ENCODE peak calls at places on chromosome 12, in seven cellular contexts. One of them, this sample, is unnamed.

GRCh38 chr12:51774936-51775335 is 73.6 kb downstream of the FIGNL2 start:
- DNase-seq in heart left ventricle: no peak
- DNase-seq in A549: no peak
- DNase-seq in NB4: no peak
- DNase-seq in spleen: no peak
- DNase-seq in breast epithelium: no peak
- DNase-seq in HCT116: no peak
- DNase-seq in this sample: no peak

GRCh38 chr12:51217133-51217967 is 512 bp downstream of the POU6F1 start:
- DNase-seq in heart left ventricle: peak; percentile 58
- DNase-seq in A549: peak; percentile 79
- DNase-seq in NB4: peak; percentile 55
- DNase-seq in spleen: peak; percentile 90
- DNase-seq in breast epithelium: peak; percentile 61
- DNase-seq in HCT116: no peak
- DNase-seq in this sample: peak; percentile 50

GRCh38 chr12:75883241-75883640 is 148.3 kb downstream of the PHLDA1 start:
- DNase-seq in heart left ventricle: no peak
- DNase-seq in A549: no peak
- DNase-seq in NB4: no peak
- DNase-seq in spleen: no peak
- DNase-seq in breast epithelium: no peak
- DNase-seq in HCT116: no peak
- DNase-seq in this sample: no peak

GRCh38 chr12:32124637-32125036 is 18.0 kb downstream of the BICD1 start:
- DNase-seq in heart left ventricle: no peak
- DNase-seq in A549: no peak
- DNase-seq in NB4: no peak
- DNase-seq in spleen: no peak
- DNase-seq in breast epithelium: no peak
- DNase-seq in HCT116: no peak
- DNase-seq in this sample: no peak

GRCh38 chr12:51323966-51324895 is at the start of gene BIN2:
- DNase-seq in heart left ventricle: peak; percentile 58
- DNase-seq in A549: no peak
- DNase-seq in NB4: peak; percentile 98
- DNase-seq in spleen: peak; percentile 98
- DNase-seq in breast epithelium: no peak
- DNase-seq in HCT116: no peak
- DNase-seq in this sample: no peak

GRCh38 chr12:87812711-87813110 is 216.5 kb downstream of the C12orf50 start:
- DNase-seq in heart left ventricle: no peak
- DNase-seq in A549: no peak
- DNase-seq in NB4: no peak
- DNase-seq in spleen: no peak
- DNase-seq in breast epithelium: no peak
- DNase-seq in HCT116: no peak
- DNase-seq in this sample: no peak

GRCh38 chr12:64352181-64352580 is 38.4 kb downstream of the C12orf56 start:
- DNase-seq in heart left ventricle: no peak
- DNase-seq in A549: no peak
- DNase-seq in NB4: peak; percentile 31
- DNase-seq in spleen: no peak
- DNase-seq in breast epithelium: no peak
- DNase-seq in HCT116: no peak
- DNase-seq in this sample: no peak

GRCh38 chr12:53993397-53994267 is 6.3 kb upstream of the HOXC9 start:
- DNase-seq in heart left ventricle: no peak
- DNase-seq in A549: no peak
- DNase-seq in NB4: no peak
- DNase-seq in spleen: no peak
- DNase-seq in breast epithelium: no peak
- DNase-seq in HCT116: no peak
- DNase-seq in this sample: no peak

GRCh38 chr12:6452908-6453630 is 1.2 kb downstream of the TAPBPL start:
- DNase-seq in heart left ventricle: peak; percentile 68
- DNase-seq in A549: no peak
- DNase-seq in NB4: no peak
- DNase-seq in spleen: peak; percentile 85
- DNase-seq in breast epithelium: no peak
- DNase-seq in HCT116: no peak
- DNase-seq in this sample: no peak

GRCh38 chr12:6450869-6451347 is 934 bp upstream of the TAPBPL start:
- DNase-seq in heart left ventricle: no peak
- DNase-seq in A549: no peak
- DNase-seq in NB4: no peak
- DNase-seq in spleen: peak; percentile 83
- DNase-seq in breast epithelium: no peak
- DNase-seq in HCT116: no peak
- DNase-seq in this sample: no peak

GRCh38 chr12:6452245-6452731 is 446 bp downstream of the TAPBPL start:
- DNase-seq in heart left ventricle: peak; percentile 51
- DNase-seq in A549: no peak
- DNase-seq in NB4: no peak
- DNase-seq in spleen: no peak
- DNase-seq in breast epithelium: no peak
- DNase-seq in HCT116: no peak
- DNase-seq in this sample: peak; percentile 38

GRCh38 chr12:6450091-6450868 is 1.6 kb upstream of the TAPBPL start:
- DNase-seq in heart left ventricle: no peak
- DNase-seq in A549: no peak
- DNase-seq in NB4: no peak
- DNase-seq in spleen: no peak
- DNase-seq in breast epithelium: no peak
- DNase-seq in HCT116: no peak
- DNase-seq in this sample: no peak

GRCh38 chr12:6451348-6452244 is at the start of gene TAPBPL:
- DNase-seq in heart left ventricle: peak; percentile 91
- DNase-seq in A549: peak; percentile 62
- DNase-seq in NB4: peak; percentile 79
- DNase-seq in spleen: peak; percentile 92
- DNase-seq in breast epithelium: peak; percentile 77
- DNase-seq in HCT116: no peak
- DNase-seq in this sample: peak; percentile 74
- TF ChIP-seq POLR2A in heart left ventricle: peak; percentile 64
- TF ChIP-seq POLR2A in A549: peak; percentile 22
- TF ChIP-seq POLR2A in NB4: peak; percentile 67
- TF ChIP-seq POLR2A in spleen: peak; percentile 54
- TF ChIP-seq POLR2A in breast epithelium: no peak
- TF ChIP-seq POLR2A in HCT116: no peak
- TF ChIP-seq POLR2A in this sample: peak; percentile 53

GRCh38 chr12:81888341-81888740 is 129.2 kb upstream of the PPFIA2 start:
- DNase-seq in heart left ventricle: no peak
- DNase-seq in A549: no peak
- DNase-seq in NB4: no peak
- DNase-seq in spleen: no peak
- DNase-seq in breast epithelium: no peak
- DNase-seq in HCT116: no peak
- DNase-seq in this sample: no peak
- TF ChIP-seq POLR2A in heart left ventricle: no peak
- TF ChIP-seq POLR2A in A549: no peak
- TF ChIP-seq POLR2A in NB4: no peak
- TF ChIP-seq POLR2A in spleen: no peak
- TF ChIP-seq POLR2A in breast epithelium: no peak
- TF ChIP-seq POLR2A in HCT116: no peak
- TF ChIP-seq POLR2A in this sample: no peak

DNA sequence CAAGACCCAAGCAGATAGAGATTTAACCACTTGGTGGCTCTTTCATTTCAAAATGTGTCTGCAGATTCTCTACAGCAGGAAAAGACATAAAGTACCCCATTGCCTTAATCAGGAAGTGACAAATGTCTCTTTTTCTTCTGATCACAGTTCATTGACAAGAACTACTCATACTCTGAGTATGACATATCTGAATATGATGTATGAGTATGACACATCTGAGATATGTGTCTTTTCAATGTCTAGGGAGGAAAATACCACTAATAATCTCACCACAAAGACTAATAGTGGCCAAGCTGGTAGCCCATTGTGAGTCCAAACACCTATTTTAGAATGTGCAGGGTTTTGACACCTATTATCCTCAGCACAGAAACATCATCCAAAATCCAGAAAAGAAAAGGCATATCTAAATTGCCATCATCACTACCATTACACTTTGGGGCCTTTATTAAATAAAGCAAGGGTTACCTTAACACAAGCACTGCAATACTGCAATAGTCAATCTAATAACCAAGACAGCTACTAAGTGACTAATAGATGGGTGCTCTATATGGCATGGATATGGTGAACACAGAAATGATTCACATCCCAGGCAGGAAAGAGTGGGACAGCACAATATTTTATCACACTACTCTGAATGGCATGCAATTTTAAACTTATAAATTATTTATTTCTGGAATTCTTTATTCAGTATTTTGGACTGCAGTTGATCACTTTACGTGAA is 243.7 kb upstream of the FAR2 start:
- DNase-seq in heart left ventricle: no peak
- DNase-seq in A549: no peak
- DNase-seq in NB4: no peak
- DNase-seq in spleen: no peak
- DNase-seq in breast epithelium: no peak
- DNase-seq in HCT116: no peak
- DNase-seq in this sample: no peak
- TF ChIP-seq POLR2A in heart left ventricle: no peak
- TF ChIP-seq POLR2A in A549: no peak
- TF ChIP-seq POLR2A in NB4: no peak
- TF ChIP-seq POLR2A in spleen: no peak
- TF ChIP-seq POLR2A in breast epithelium: no peak
- TF ChIP-seq POLR2A in HCT116: no peak
- TF ChIP-seq POLR2A in this sample: no peak

DNA sequence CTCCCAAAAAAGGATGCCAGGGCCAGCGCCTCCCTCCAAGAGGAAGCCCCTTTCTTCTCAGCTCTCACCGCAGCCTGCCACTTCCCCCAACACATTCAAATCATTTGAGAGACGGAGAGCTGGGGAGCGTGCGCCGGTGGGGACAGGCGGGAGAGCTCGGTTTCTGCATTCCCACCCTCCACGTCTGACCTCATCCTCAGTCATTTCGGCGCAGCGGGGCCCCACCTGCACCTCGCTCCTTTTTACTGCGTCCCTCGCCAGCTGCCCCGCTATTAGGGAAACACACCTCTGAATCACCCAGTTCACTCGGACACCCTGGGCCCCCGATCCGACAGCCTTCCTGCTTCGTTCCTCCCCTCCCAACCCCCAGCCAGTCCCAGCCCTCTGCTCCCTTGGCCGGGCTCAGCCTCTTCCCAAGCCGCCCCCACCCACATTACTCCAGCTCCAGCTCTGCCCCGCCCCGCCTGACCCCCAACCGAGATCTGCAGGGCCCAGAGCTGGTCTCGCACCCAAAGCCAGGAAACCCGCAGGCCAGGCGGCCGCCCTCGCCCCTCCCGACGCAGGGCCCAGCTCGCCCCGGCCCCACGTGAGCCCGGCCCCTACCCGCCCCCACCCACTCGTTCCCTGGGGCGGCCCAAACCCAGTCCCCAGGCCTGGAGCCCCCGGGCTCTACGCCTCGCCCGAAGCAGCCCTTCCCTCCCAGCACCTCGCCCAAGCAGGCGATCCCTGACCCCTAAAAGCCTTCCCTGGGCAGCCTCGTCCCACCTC is 797 bp downstream of the CORO1C start:
- DNase-seq in heart left ventricle: peak; percentile 74
- DNase-seq in A549: peak; percentile 61
- DNase-seq in NB4: peak; percentile 93
- DNase-seq in spleen: peak; percentile 91
- DNase-seq in breast epithelium: peak; percentile 62
- DNase-seq in HCT116: peak; percentile 12
- DNase-seq in this sample: peak; percentile 69
- TF ChIP-seq POLR2A in heart left ventricle: no peak
- TF ChIP-seq POLR2A in A549: no peak
- TF ChIP-seq POLR2A in NB4: no peak
- TF ChIP-seq POLR2A in spleen: no peak
- TF ChIP-seq POLR2A in breast epithelium: peak; percentile 17
- TF ChIP-seq POLR2A in HCT116: no peak
- TF ChIP-seq POLR2A in this sample: peak; percentile 49

DNA sequence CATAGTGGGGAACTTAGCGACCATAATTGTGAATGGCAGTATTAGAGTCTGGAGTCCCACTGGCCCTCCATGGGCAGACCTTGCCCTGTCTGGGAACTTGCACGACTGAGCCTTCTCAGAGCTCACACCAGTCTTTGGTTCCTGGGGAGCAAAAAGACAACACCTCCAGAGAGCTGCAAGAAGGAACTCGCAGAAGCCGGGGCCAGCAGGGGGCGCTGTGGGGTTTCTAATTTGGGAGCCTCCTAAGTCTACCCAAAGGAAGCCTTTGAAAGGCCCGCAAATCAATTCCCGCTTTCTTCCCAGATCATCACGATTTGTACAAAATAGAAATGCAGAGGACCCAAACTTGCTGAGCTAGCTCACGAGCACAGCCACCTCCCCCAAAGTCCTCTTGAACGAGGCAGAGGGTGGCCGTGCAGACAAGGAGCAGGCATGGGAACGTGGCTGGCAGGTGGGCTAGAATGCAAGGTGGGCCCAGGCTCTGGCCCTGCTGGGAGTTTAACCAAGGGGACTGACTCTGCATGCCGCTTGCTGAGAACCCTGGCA is 46.3 kb upstream of the FBXO21 start:
- DNase-seq in heart left ventricle: peak; percentile 63
- DNase-seq in A549: peak; percentile 69
- DNase-seq in NB4: peak; percentile 85
- DNase-seq in spleen: peak; percentile 88
- DNase-seq in breast epithelium: peak; percentile 81
- DNase-seq in HCT116: peak; percentile 58
- DNase-seq in this sample: peak; percentile 46
- TF ChIP-seq POLR2A in heart left ventricle: no peak
- TF ChIP-seq POLR2A in A549: no peak
- TF ChIP-seq POLR2A in NB4: no peak
- TF ChIP-seq POLR2A in spleen: no peak
- TF ChIP-seq POLR2A in breast epithelium: no peak
- TF ChIP-seq POLR2A in HCT116: no peak
- TF ChIP-seq POLR2A in this sample: no peak

GRCh38 chr12:113418213-113418879 is 3.8 kb upstream of the SDSL start:
- DNase-seq in heart left ventricle: no peak
- DNase-seq in A549: no peak
- DNase-seq in NB4: no peak
- DNase-seq in spleen: no peak
- DNase-seq in breast epithelium: no peak
- DNase-seq in HCT116: no peak
- DNase-seq in this sample: no peak
- TF ChIP-seq POLR2A in heart left ventricle: no peak
- TF ChIP-seq POLR2A in A549: no peak
- TF ChIP-seq POLR2A in NB4: no peak
- TF ChIP-seq POLR2A in spleen: no peak
- TF ChIP-seq POLR2A in breast epithelium: no peak
- TF ChIP-seq POLR2A in HCT116: no peak
- TF ChIP-seq POLR2A in this sample: no peak

GRCh38 chr12:118029166-118029565 is 12.7 kb downstream of the RFC5 start:
- DNase-seq in heart left ventricle: no peak
- DNase-seq in A549: no peak
- DNase-seq in NB4: no peak
- DNase-seq in spleen: no peak
- DNase-seq in breast epithelium: no peak
- DNase-seq in HCT116: no peak
- DNase-seq in this sample: no peak
- TF ChIP-seq POLR2A in heart left ventricle: no peak
- TF ChIP-seq POLR2A in A549: no peak
- TF ChIP-seq POLR2A in NB4: no peak
- TF ChIP-seq POLR2A in spleen: no peak
- TF ChIP-seq POLR2A in breast epithelium: no peak
- TF ChIP-seq POLR2A in HCT116: no peak
- TF ChIP-seq POLR2A in this sample: no peak